ENCODE peak calls at places on chromosomes 12 and 14, in five cellular contexts. X is HCT116, I is transverse colon, H is sigmoid colon, M is K562. N is an unnamed sample.
A peak's percentile ranks its signal among the peaks of the same experiment; 100 is the strongest.

GRCh38 chr14:35965425-35965824 is 139.3 kb downstream of the BRMS1L start:
- DNase-seq in H (no peak), M (no peak), I (no peak), X (no peak), N (no peak)

GRCh38 chr12:119696943-119697342 is 29.0 kb downstream of the PRKAB1 start:
- DNase-seq in X (no peak), M (no peak), I (no peak), H (no peak), N (no peak)

GRCh38 chr12:104177663-104178501 is 37.7 kb upstream of the TXNRD1 start:
- DNase-seq in H (peak; percentile 97), M (peak; percentile 73), X (peak; percentile 33), I (peak; percentile 54), N (no peak)

GRCh38 chr14:50148799-50149198 is 32.4 kb upstream of the VCPKMT start:
- DNase-seq in H (no peak), M (no peak), X (no peak), I (no peak), N (no peak)

GRCh38 chr12:101018540-101018939 is 191.5 kb downstream of the SLC5A8 start:
- DNase-seq in I (no peak), M (no peak), X (peak; percentile 59), H (no peak), N (no peak)

GRCh38 chr14:75307700-75308379 is 29.2 kb downstream of the FOS start:
- DNase-seq in H (peak; percentile 93), I (peak; percentile 92), M (peak; percentile 84), X (peak; percentile 69), N (peak; percentile 36)

GRCh38 chr12:46983959-46984833 is 95.2 kb upstream of the PCED1B start:
- DNase-seq in I (peak; percentile 23), X (peak; percentile 56), H (no peak), M (peak; percentile 41), N (peak; percentile 9)

GRCh38 chr12:12736759-12737676 is 19.9 kb downstream of the CDKN1B start:
- DNase-seq in H (no peak), M (no peak), X (no peak), I (peak; percentile 46), N (no peak)

GRCh38 chr14:76955575-76956252 is 72.8 kb downstream of the IRF2BPL start:
- DNase-seq in M (peak; percentile 24), H (no peak), X (no peak), I (no peak), N (no peak)

GRCh38 chr12:76618031-76618430 is 58.5 kb upstream of the OSBPL8 start:
- DNase-seq in H (no peak), X (no peak), I (no peak), M (no peak), N (no peak)
- TF ChIP-seq POLR2AphosphoS5 in H (no peak), X (no peak), I (no peak), M (no peak), N (no peak)

DNA sequence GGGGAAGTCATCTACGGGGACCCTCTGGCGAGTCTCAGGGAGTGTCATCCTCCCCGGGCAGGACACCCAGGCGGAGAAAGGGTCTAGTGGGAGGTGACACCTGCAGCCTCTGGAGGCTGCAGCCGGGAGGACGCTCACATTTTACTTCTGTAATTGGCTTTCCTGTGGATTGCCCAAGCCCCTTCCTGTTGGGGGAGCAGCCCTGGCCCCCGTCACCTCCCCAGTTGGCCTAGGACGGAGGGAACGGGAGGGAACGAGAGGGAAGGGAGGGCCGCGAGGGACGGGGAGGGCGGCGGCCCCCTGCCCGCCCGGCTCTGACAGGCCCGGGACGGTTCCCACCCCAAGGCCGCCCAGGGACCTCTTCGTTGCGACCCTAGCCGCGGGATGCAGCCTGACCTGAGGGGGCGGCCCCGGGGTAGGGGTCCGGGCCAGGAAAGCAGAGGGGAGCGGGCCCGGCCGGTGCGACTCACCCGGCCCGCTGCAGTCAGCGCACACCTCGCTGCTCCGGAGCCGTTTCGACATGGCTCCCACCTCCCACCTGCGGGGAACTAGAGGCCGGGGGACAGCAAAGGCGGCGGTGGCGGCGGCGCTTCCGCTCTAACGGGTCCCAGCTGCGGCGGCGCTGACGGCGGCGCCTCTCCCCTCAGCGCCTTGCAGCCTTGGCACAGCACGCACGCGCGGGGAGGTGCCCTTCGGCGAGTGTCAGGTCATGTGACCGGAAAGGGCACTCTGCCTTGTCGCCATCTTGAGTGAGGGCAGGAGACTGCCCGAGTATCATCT is at the start of gene GIT2:
- DNase-seq in X (peak; percentile 85), M (peak; percentile 96), H (peak; percentile 97), I (peak; percentile 95), N (peak; percentile 89)
- TF ChIP-seq POLR2AphosphoS5 in X (peak; percentile 89), M (peak; percentile 62), H (peak; percentile 91), I (peak; percentile 96), N (peak; percentile 38)

GRCh38 chr12:5185435-5186069 is 141.9 kb downstream of the KCNA5 start:
- DNase-seq in X (no peak), H (no peak), I (no peak), M (no peak), N (no peak)
- TF ChIP-seq POLR2AphosphoS5 in X (no peak), H (no peak), I (no peak), M (no peak), N (no peak)

DNA sequence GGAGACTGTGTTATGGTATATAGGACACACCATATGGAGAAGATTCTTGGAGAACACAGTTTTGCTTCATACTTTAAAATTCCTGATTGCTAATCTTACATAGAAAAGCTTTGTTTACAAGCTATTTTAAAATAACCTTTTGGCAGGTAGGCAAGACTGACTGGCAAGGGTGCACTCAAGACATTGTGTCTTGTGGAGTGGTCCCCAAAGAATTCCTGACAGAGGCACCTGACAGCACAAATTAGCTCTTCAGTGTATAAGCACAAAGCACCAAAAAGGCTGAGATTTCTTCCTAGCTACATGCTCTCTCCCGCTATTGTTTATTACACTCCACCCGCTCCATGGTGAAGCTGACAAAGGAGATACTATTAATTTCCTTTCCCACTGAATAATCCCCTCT is 139.3 kb downstream of the MON2 start:
- DNase-seq in I (no peak), M (no peak), H (no peak), X (no peak), N (no peak)
- TF ChIP-seq POLR2AphosphoS5 in I (no peak), M (no peak), H (no peak), X (no peak), N (no peak)

GRCh38 chr14:96614528-96614927 is 112.3 kb downstream of the PAPOLA start:
- DNase-seq in M (no peak), I (no peak), X (no peak), H (no peak), N (no peak)
- TF ChIP-seq POLR2AphosphoS5 in M (no peak), I (no peak), X (no peak), H (no peak), N (no peak)

DNA sequence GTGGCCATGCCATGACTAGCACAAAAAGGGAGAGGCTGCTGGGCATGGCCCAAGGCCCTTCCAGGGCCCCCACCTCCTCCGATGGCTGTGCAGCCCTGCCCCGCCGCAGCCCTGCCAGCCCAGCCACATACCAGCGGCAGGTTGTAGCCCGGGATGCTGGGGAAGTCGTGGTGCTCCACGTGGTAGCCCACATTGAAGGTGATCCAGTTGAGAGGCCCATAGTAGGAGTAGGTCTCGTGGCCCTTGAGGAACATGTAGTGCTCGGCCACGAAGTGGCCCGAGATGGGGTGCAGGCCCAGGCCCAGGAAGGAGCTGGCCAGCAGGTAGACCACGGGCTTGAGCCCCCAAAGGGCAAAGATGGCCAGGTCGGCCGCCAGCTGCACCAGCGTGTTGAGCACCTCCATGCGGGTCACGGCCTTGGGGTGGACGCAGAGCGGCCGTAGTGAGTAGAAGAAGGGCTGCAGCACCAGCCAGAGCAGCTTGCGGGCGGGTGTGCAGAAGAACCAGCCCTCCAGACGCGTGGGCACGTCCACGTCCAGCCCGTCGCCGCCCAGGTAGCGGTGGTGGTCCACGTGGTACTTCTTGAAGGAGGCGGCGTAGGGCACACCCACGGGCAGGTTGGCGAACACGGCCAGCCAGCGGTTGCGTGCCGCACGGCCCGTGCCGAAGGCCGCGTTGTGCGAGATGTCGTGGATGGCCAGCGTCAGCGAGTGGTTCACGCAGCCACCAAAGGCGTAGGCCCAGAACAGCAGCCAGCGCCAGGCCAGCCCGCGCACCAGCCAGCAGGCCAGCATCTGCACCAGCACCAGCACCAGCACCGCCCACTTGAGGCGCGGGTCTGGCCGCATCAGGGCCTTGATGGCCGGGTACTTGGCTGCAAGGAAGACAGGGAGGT is 10.4 kb downstream of the DEGS2 start:
- DNase-seq in H (no peak), X (no peak), M (no peak), I (no peak), N (no peak)
- TF ChIP-seq POLR2AphosphoS5 in H (no peak), X (no peak), M (no peak), I (no peak), N (no peak)

GRCh38 chr12:591571-592505 is 71.4 kb downstream of the NINJ2 start:
- DNase-seq in M (peak; percentile 96), X (no peak), H (peak; percentile 61), I (no peak), N (no peak)
- TF ChIP-seq POLR2AphosphoS5 in M (peak; percentile 96), X (no peak), H (no peak), I (no peak), N (no peak)

GRCh38 chr14:105930572-105930971 is 404.2 kb downstream of the TMEM121 start:
- DNase-seq in M (no peak), H (peak; percentile 39), I (no peak), X (no peak), N (no peak)
- TF ChIP-seq POLR2AphosphoS5 in M (no peak), H (no peak), I (no peak), X (no peak), N (no peak)

GRCh38 chr12:130620281-130620680 is 95.8 kb downstream of the RIMBP2 start:
- DNase-seq in M (no peak), H (peak; percentile 57), I (no peak), X (no peak), N (no peak)

GRCh38 chr12:130622803-130623202 is 93.3 kb downstream of the RIMBP2 start:
- DNase-seq in H (no peak), I (no peak), X (no peak), M (no peak), N (no peak)

GRCh38 chr12:130619378-130619970 is 96.6 kb downstream of the RIMBP2 start:
- DNase-seq in M (no peak), I (no peak), H (peak; percentile 25), X (no peak), N (no peak)

GRCh38 chr12:130620756-130621155 is 95.3 kb downstream of the RIMBP2 start:
- DNase-seq in H (peak; percentile 57), X (no peak), I (no peak), M (no peak), N (no peak)

DNA sequence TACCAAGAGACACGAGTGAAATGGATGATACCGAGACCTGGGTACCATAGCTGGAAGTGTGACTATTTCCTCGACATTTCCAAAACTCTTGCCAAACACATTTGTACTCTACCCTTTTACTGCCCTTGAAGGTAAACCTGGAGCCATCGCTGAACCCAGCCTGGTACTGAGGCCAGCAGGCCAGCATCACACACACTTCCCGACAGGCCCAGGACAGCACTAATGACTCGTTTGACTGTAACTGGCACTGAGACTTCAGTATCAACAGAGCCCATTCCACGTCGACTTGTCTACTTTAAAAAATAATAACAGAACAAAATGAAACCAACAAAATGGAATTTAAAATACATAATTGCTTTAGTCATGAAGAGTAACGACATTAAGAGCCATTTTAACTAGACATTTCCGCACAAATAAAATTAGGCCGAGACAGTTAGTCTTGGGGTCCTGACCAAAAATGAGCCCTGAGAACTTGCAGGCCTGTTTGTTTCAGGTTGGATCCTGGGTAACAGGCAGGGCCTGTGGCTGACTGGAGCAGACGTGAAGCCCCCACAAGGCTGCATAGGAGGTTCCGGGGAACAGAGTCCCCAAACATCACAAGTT is 94.3 kb downstream of the RIMBP2 start:
- DNase-seq in I (no peak), M (no peak), H (peak; percentile 36), X (no peak), N (no peak)
- TF ChIP-seq POLR2AphosphoS5 in I (no peak), M (no peak), H (no peak), X (no peak), N (no peak)